ENCODE peak calls at places on chromosomes 4 and X, in four cellular contexts. C, S, D and J are unnamed samples.

GRCh38 chr4:89535251-89535650 is 227.7 kb upstream of the GPRIN3 start:
- DNase-seq in C (peak), S (no peak), D (no peak), J (no peak)

GRCh38 chr4:23364167-23364566 is 525.7 kb downstream of the PPARGC1A start:
- DNase-seq in S (no peak), C (no peak), D (no peak), J (no peak)

GRCh38 chr4:145816091-145816490 is 122.5 kb downstream of the ZNF827 start:
- DNase-seq in S (no peak), D (no peak), C (no peak), J (no peak)

GRCh38 chr4:18069806-18070205 is 48.3 kb upstream of the LCORL start:
- DNase-seq in C (no peak), D (no peak), S (no peak), J (no peak)

GRCh38 chrX:41421071-41421729 is 25.9 kb upstream of the NYX start:
- DNase-seq in C (no peak), D (no peak), S (no peak), J (no peak)

GRCh38 chr4:73668806-73669205 is 48.6 kb upstream of the RASSF6 start:
- DNase-seq in C (peak), S (peak), D (no peak), J (no peak)

GRCh38 chr4:175703956-175704600 is 108.0 kb downstream of the GPM6A start:
- DNase-seq in S (no peak), C (no peak), D (no peak), J (no peak)

GRCh38 chr4:17492058-17492741 is 19.7 kb downstream of the QDPR start:
- DNase-seq in S (no peak), C (no peak), D (no peak), J (no peak)

GRCh38 chr4:55124337-55125076 is 888 bp downstream of the KDR start:
- DNase-seq in D (no peak), S (no peak), C (peak), J (no peak)

GRCh38 chr4:174437756-174438155 is 84.5 kb downstream of the HPGD start:
- DNase-seq in C (peak), D (no peak), S (no peak), J (peak)

GRCh38 chrX:40007746-40008705 is 89.7 kb downstream of the BCOR start:
- DNase-seq in C (no peak), S (no peak), D (no peak), J (no peak)

GRCh38 chr4:178198691-178199090 is 756.5 kb upstream of the AGA start:
- DNase-seq in S (no peak), C (peak), D (no peak), J (no peak)

GRCh38 chr4:140711910-140712309 is 44.3 kb downstream of the TBC1D9 start:
- DNase-seq in C (peak), D (no peak), S (no peak), J (no peak)

GRCh38 chr4:27276322-27277073 is 415.9 kb downstream of the STIM2 start:
- DNase-seq in D (no peak), C (no peak), S (no peak), J (no peak)

GRCh38 chr4:26271703-26272102 is 49.1 kb upstream of the RBPJ start:
- DNase-seq in C (no peak), D (no peak), S (no peak), J (no peak)

GRCh38 chr4:165627128-165627527 is 245.9 kb upstream of the TLL1 start:
- DNase-seq in C (peak), S (no peak), D (no peak), J (no peak)

GRCh38 chr4:8834681-8835220 is 36.9 kb downstream of the HMX1 start:
- DNase-seq in C (no peak), S (no peak), D (no peak), J (no peak)

GRCh38 chr4:8559524-8560264 is 20.5 kb upstream of the GPR78 start:
- DNase-seq in S (no peak), C (no peak), D (no peak), J (no peak)

GRCh38 chr4:94533405-94534223 is 81.9 kb downstream of the PDLIM5 start:
- DNase-seq in C (no peak), S (no peak), D (no peak), J (no peak)

GRCh38 chr4:6062133-6062532 is 43.9 kb upstream of the C4orf50 start:
- DNase-seq in D (no peak), C (no peak), S (no peak), J (no peak)

GRCh38 chr4:6055436-6055835 is 37.2 kb upstream of the C4orf50 start:
- DNase-seq in C (no peak), D (no peak), S (no peak), J (no peak)

GRCh38 chr4:6059375-6059805 is 41.2 kb upstream of the C4orf50 start:
- DNase-seq in C (no peak), D (no peak), S (no peak), J (no peak)

GRCh38 chr4:6056976-6057766 is 38.9 kb upstream of the C4orf50 start:
- DNase-seq in D (no peak), C (no peak), S (no peak), J (no peak)

GRCh38 chr4:6058531-6059374 is 40.5 kb upstream of the C4orf50 start:
- DNase-seq in D (no peak), C (no peak), S (no peak), J (no peak)
- H3K4me3 ChIP-seq in D (no peak), C (no peak), S (no peak), J (no peak)

GRCh38 chrX:149903889-149904748 is 23.1 kb downstream of the MAGEA8 start:
- DNase-seq in D (no peak), C (peak), S (no peak), J (no peak)
- H3K4me3 ChIP-seq in D (peak), C (peak), S (peak), J (no peak)

GRCh38 chr4:37978509-37978908 is 18.3 kb downstream of the PTTG2 start:
- DNase-seq in D (no peak), C (no peak), S (no peak), J (no peak)
- H3K4me3 ChIP-seq in D (peak), C (peak), S (peak), J (peak)

DNA sequence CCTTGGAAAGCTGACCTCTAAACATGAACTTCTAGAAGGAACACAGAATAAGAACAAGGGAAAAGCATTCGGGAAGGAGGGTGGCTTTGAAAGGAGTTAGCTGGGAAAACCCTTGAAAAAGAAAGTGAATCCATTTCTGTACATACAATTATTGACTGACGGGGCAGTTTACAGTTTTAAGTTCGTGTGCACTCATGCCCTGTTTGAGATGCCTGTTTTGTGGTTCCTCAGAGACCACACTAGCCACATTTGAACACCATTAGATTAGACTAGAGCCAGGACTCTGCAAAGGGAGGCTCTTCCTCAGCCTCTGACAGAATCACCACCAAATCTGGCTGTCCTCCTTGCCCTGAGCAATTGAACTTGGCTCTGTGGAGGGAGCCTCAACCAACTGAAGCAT is 158.3 kb downstream of the PALLD start:
- DNase-seq in D (no peak), C (no peak), S (no peak), J (no peak)
- H3K4me3 ChIP-seq in D (no peak), C (no peak), S (no peak), J (no peak)

GRCh38 chr4:188031751-188032150 is 36.2 kb downstream of the ZFP42 start:
- DNase-seq in C (no peak), D (no peak), S (no peak), J (no peak)
- H3K4me3 ChIP-seq in C (no peak), D (no peak), S (no peak), J (no peak)

DNA sequence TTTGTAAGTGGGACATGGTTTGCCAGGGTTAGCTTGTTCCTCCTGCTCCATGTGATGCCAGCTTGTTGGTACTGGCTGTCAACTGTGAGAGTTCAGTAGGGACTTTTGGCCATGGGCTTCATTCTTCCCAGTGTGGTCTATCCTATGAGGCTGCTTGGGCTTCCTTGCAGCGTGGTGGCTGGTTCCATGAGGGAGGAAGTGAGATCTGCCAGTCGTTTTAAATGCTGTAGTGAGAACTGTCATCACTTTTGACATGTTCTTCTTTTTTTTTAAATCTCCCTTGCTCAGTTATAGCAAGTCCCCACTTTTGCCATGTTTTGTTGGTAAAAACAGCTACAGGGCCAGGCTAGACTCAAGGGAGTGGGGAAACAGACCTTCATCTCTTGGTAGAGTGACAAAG is 15.9 kb downstream of the NSD2 start:
- DNase-seq in D (no peak), S (no peak), C (no peak), J (no peak)
- H3K4me3 ChIP-seq in D (no peak), S (no peak), C (no peak), J (no peak)

GRCh38 chrX:46957299-46957698 is 45.1 kb downstream of the JADE3 start:
- DNase-seq in S (no peak), D (no peak), C (no peak), J (no peak)

GRCh38 chrX:46953597-46953996 is 41.4 kb downstream of the JADE3 start:
- DNase-seq in C (peak), S (no peak), D (no peak), J (no peak)

GRCh38 chrX:46954716-46955115 is 42.5 kb downstream of the JADE3 start:
- DNase-seq in D (no peak), C (no peak), S (no peak), J (no peak)

GRCh38 chrX:46959101-46959500 is 46.9 kb downstream of the JADE3 start:
- DNase-seq in D (no peak), S (no peak), C (peak), J (no peak)

DNA sequence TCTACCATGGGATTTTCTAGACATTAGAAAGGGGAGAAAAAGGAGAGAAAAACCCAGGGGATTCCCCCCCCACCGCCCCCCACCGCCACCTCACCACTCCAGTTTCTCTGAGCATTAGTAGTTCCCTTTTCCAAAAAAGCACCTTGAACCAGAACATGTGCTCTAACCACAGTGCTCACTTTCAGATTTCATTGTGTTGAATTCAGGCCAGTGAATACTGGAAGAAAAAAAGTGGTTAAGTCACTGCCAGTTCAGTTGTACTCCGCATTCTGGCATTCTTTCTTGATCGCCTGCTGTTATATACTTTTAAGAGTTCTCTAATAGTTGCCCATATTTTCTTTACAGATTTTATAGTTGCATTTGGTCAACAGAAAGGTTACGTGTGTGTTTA is 40.9 kb downstream of the JADE3 start:
- DNase-seq in C (no peak), S (no peak), D (no peak), J (no peak)
- H3K4me3 ChIP-seq in C (no peak), S (no peak), D (peak), J (no peak)